ENCODE peak calls at places on chromosomes 2 and 18, in ten cellular contexts. V is fibroblast of the aortic adventitia; H is central memory CD4-positive, alpha-beta T cell; C is uterus; D is NCI-H510A treated with DMSO at 0.1 percent for 48 hours; K is fibroblast of pulmonary artery; B is mammary epithelial cell; I is heart left ventricle; T is germinal center; R is stimulated activated CD4-positive, alpha-beta T cell treated with anti-CD3 and anti-CD28 coated beads, Interleukin-15, amount 100 ng/mL, for 1 hour. P is an unnamed sample.

GRCh38 chr2:143833258-143833657 is 686.7 kb downstream of the ZEB2 start:
- DNase-seq in V (no peak), H (no peak), C (no peak), D (no peak), K (no peak), B (no peak), I (no peak), T (no peak), R (no peak), P (no peak)

GRCh38 chr2:64838817-64839216 is 150.4 kb upstream of the SLC1A4 start:
- DNase-seq in V (peak), H (no peak), C (no peak), D (no peak), K (peak), B (peak), I (no peak), T (no peak), R (no peak), P (no peak)

GRCh38 chr2:34387536-34387935 is 788.4 kb upstream of the FAM98A start:
- DNase-seq in V (no peak), H (no peak), C (no peak), D (no peak), K (no peak), B (no peak), I (no peak), T (no peak), R (no peak), P (no peak)

GRCh38 chr2:172148246-172148645 is 45.5 kb upstream of the DLX2 start:
- DNase-seq in V (no peak), H (no peak), C (no peak), D (no peak), K (no peak), B (peak), I (no peak), T (no peak), R (no peak), P (no peak)

GRCh38 chr2:16487686-16488085 is 177.9 kb downstream of the CYRIA start:
- DNase-seq in V (peak), H (no peak), C (no peak), D (peak), K (peak), B (peak), I (no peak), T (no peak), R (no peak), P (no peak)

GRCh38 chr2:26585100-26585499 is 56.1 kb downstream of the CIB4 start:
- DNase-seq in V (no peak), H (no peak), C (no peak), D (no peak), K (no peak), B (no peak), I (no peak), T (no peak), R (no peak), P (no peak)

GRCh38 chr2:145980318-145980717 is 1460.4 kb upstream of the ZEB2 start:
- DNase-seq in V (no peak), H (no peak), C (no peak), D (no peak), K (no peak), B (no peak), I (no peak), T (no peak), R (no peak), P (no peak)

GRCh38 chr18:59927246-59927825 is 27.5 kb downstream of the PMAIP1 start:
- DNase-seq in V (peak), H (no peak), C (no peak), D (no peak), K (peak), B (peak), I (no peak), T (no peak), R (no peak), P (peak)

GRCh38 chr2:48589170-48589767 is 28.4 kb upstream of the GTF2A1L start:
- DNase-seq in V (peak), H (no peak), C (peak), D (peak), K (peak), B (peak), I (no peak), T (no peak), R (no peak), P (no peak)

GRCh38 chr2:218343591-218343990 is 13.1 kb upstream of the CATIP start:
- DNase-seq in V (peak), H (no peak), C (no peak), D (no peak), K (peak), B (no peak), I (no peak), T (no peak), R (no peak), P (no peak)

GRCh38 chr2:219396863-219397457 is 9.2 kb upstream of the DNPEP start:
- DNase-seq in V (no peak), H (peak), C (peak), D (no peak), K (no peak), B (no peak), I (no peak), T (no peak), R (no peak), P (no peak)

GRCh38 chr2:237149425-237149824 is 63.7 kb downstream of the COPS8 start:
- DNase-seq in V (no peak), H (no peak), C (no peak), D (no peak), K (no peak), B (no peak), I (no peak), T (no peak), R (no peak), P (peak)

GRCh38 chr2:118723394-118723793 is 124.1 kb downstream of the EN1 start:
- DNase-seq in V (peak), H (no peak), C (no peak), D (no peak), K (peak), B (no peak), I (no peak), T (no peak), R (no peak), P (no peak)

GRCh38 chr2:236912316-236913153 is 173.2 kb upstream of the COPS8 start:
- DNase-seq in V (no peak), H (no peak), C (no peak), D (no peak), K (no peak), B (no peak), I (no peak), T (no peak), R (no peak), P (no peak)

GRCh38 chr2:26712486-26713465 is 20.3 kb downstream of the KCNK3 start:
- DNase-seq in V (no peak), H (no peak), C (no peak), D (peak), K (no peak), B (no peak), I (peak), T (no peak), R (no peak), P (no peak)

GRCh38 chr2:215316336-215316735 is 4.5 kb downstream of the ATIC start:
- DNase-seq in V (no peak), H (no peak), C (no peak), D (no peak), K (no peak), B (no peak), I (no peak), T (no peak), R (no peak), P (no peak)

GRCh38 chr2:236521556-236521955 is 48.1 kb upstream of the ACKR3 start:
- DNase-seq in V (no peak), H (no peak), C (no peak), D (no peak), K (no peak), B (no peak), I (no peak), T (no peak), R (no peak), P (no peak)

GRCh38 chr2:42974697-42975357 is 182.4 kb upstream of the HAAO start:
- DNase-seq in V (peak), H (peak), C (peak), D (no peak), K (peak), B (no peak), I (peak), T (peak), R (peak), P (peak)

GRCh38 chr2:195498176-195498575 is 158.8 kb upstream of the SLC39A10 start:
- DNase-seq in V (peak), H (peak), C (no peak), D (no peak), K (peak), B (peak), I (no peak), T (peak), R (peak), P (no peak)

GRCh38 chr2:100957971-100958653 is 44.0 kb upstream of the RPL31 start:
- DNase-seq in V (peak), H (no peak), C (peak), D (no peak), K (peak), B (peak), I (no peak), T (no peak), R (no peak), P (no peak)

GRCh38 chr18:68925268-68925667 is 127.4 kb downstream of the CCDC102B start:
- DNase-seq in V (peak), H (no peak), C (no peak), D (no peak), K (peak), B (peak), I (no peak), T (no peak), R (no peak), P (no peak)

GRCh38 chr2:14451312-14451711 is 181.2 kb upstream of the LRATD1 start:
- DNase-seq in V (no peak), H (no peak), C (no peak), D (no peak), K (no peak), B (no peak), I (no peak), T (no peak), R (no peak), P (no peak)

GRCh38 chr18:2417861-2418610 is 153.3 kb downstream of the METTL4 start:
- DNase-seq in V (peak), H (no peak), C (no peak), D (no peak), K (no peak), B (peak), I (no peak), T (no peak), R (no peak), P (no peak)

GRCh38 chr2:31318360-31319336 is 84.7 kb downstream of the EHD3 start:
- DNase-seq in V (peak), H (no peak), C (no peak), D (no peak), K (peak), B (peak), I (peak), T (peak), R (peak), P (peak)

GRCh38 chr2:217899231-217900009 is 103.4 kb downstream of the TNS1 start:
- DNase-seq in V (peak), H (no peak), C (peak), D (peak), K (peak), B (peak), I (no peak), T (peak), R (no peak), P (no peak)

GRCh38 chr2:62787381-62787780 is 81.9 kb downstream of the EHBP1 start:
- DNase-seq in V (peak), H (no peak), C (no peak), D (peak), K (peak), B (peak), I (no peak), T (peak), R (no peak), P (no peak)

GRCh38 chr18:79595876-79596374 is 83.7 kb upstream of the CTDP1 start:
- DNase-seq in V (no peak), H (no peak), C (peak), D (no peak), K (no peak), B (no peak), I (peak), T (no peak), R (no peak), P (no peak)

GRCh38 chr2:75094405-75094804 is 104.9 kb downstream of the TACR1 start:
- DNase-seq in V (no peak), H (no peak), C (no peak), D (no peak), K (no peak), B (no peak), I (no peak), T (no peak), R (no peak), P (no peak)

GRCh38 chr2:231597014-231597611 is 4.4 kb downstream of the TEX44 start:
- DNase-seq in V (peak), H (no peak), C (peak), D (no peak), K (peak), B (peak), I (peak), T (no peak), R (no peak), P (no peak)

GRCh38 chr2:54728669-54729120 is 5.2 kb downstream of the EML6 start:
- DNase-seq in V (peak), H (no peak), C (no peak), D (no peak), K (peak), B (peak), I (no peak), T (no peak), R (no peak), P (no peak)

GRCh38 chr2:196514641-196515040 is 124.9 kb upstream of the CCDC150 start:
- DNase-seq in V (no peak), H (no peak), C (no peak), D (no peak), K (no peak), B (no peak), I (no peak), T (no peak), R (no peak), P (no peak)

GRCh38 chr2:176709541-176709951 is 440.3 kb downstream of the MTX2 start:
- DNase-seq in V (no peak), H (no peak), C (peak), D (no peak), K (peak), B (no peak), I (no peak), T (no peak), R (no peak), P (no peak)

GRCh38 chr2:57497489-57498096 is 549.0 kb upstream of the VRK2 start:
- DNase-seq in V (peak), H (no peak), C (peak), D (peak), K (peak), B (peak), I (no peak), T (peak), R (no peak), P (peak)

P was measured in stimulated activated CD8-positive, alpha-beta memory T cell treated with anti-CD3 and anti-CD28 coated beads, Interleukin-15, amount 100 ng/mL, for 48 hours.